ENCODE peak calls at places on chromosomes 11 and 22, in nine cellular contexts. X, L, G, E, C, M, A, P and S are unnamed samples.

GRCh38 chr22:17410576-17410975 is 41.3 kb downstream of the CECR2 start:
- DNase-seq in C (no peak), A (no peak), P (peak), M (no peak), X (no peak), G (no peak), L (no peak), E (no peak), S (peak)

GRCh38 chr11:79046365-79046764 is 394.5 kb downstream of the TENM4 start:
- DNase-seq in L (no peak), M (no peak), E (no peak), A (no peak), X (no peak), G (no peak), P (no peak), C (no peak), S (peak)

GRCh38 chr11:63670738-63671321 is 346 bp downstream of the ATL3 start:
- DNase-seq in E (peak), P (peak), L (peak), M (peak), G (peak), C (peak), A (peak), X (no peak), S (no peak)

GRCh38 chr11:35083181-35084061 is 55.5 kb upstream of the CD44 start:
- DNase-seq in P (peak), L (peak), M (peak), G (peak), E (no peak), A (peak), X (peak), C (peak), S (peak)

GRCh38 chr11:133845413-133845812 is at the start of gene SPATA19:
- DNase-seq in M (no peak), X (no peak), E (no peak), P (no peak), G (no peak), C (no peak), A (no peak), L (no peak), S (no peak)

GRCh38 chr22:31828739-31829138 is 74.9 kb downstream of the DEPDC5 start:
- DNase-seq in X (no peak), C (no peak), E (no peak), A (no peak), M (no peak), L (peak), G (no peak), P (no peak), S (peak)

GRCh38 chr11:27396259-27396839 is 33.3 kb upstream of the CCDC34 start:
- DNase-seq in G (no peak), M (no peak), A (no peak), P (no peak), C (no peak), X (no peak), E (no peak), L (no peak), S (no peak)

GRCh38 chr11:27509953-27510352 is 3.4 kb upstream of the LIN7C start:
- DNase-seq in E (no peak), C (no peak), P (no peak), M (no peak), G (no peak), X (no peak), L (no peak), A (no peak), S (no peak)

GRCh38 chr11:12224537-12224893 is 114.1 kb downstream of the MICAL2 start:
- DNase-seq in P (peak), X (peak), L (peak), G (peak), A (peak), M (peak), E (peak), C (peak), S (peak)

GRCh38 chr11:61693897-61694840 is 14.0 kb downstream of the DAGLA start:
- DNase-seq in C (peak), E (no peak), M (no peak), G (no peak), P (peak), A (no peak), L (no peak), X (no peak), S (no peak)

GRCh38 chr22:23012081-23012622 is 58.2 kb upstream of the GNAZ start:
- DNase-seq in M (no peak), E (no peak), L (peak), X (no peak), G (no peak), P (no peak), A (no peak), C (no peak), S (no peak)

GRCh38 chr11:15073361-15074205 is at the start of gene CALCB:
- DNase-seq in G (no peak), P (peak), M (no peak), E (no peak), C (no peak), L (no peak), A (no peak), X (no peak), S (peak)

GRCh38 chr22:42745118-42745517 is 24.4 kb upstream of the A4GALT start:
- DNase-seq in E (no peak), G (no peak), M (no peak), X (no peak), C (peak), P (peak), L (no peak), A (no peak), S (peak)

GRCh38 chr11:119890466-119890865 is 161.5 kb upstream of the NECTIN1 start:
- DNase-seq in L (no peak), C (no peak), E (no peak), M (no peak), X (no peak), A (no peak), G (no peak), P (no peak), S (no peak)

GRCh38 chr11:110951041-110951440 is 238.8 kb upstream of the ARHGAP20 start:
- DNase-seq in M (no peak), P (no peak), G (no peak), X (no peak), C (no peak), E (no peak), A (no peak), L (no peak), S (no peak)

GRCh38 chr11:1736447-1736992 is 13.9 kb downstream of the IFITM10 start:
- DNase-seq in C (peak), P (no peak), M (no peak), L (no peak), X (no peak), G (no peak), A (no peak), E (no peak), S (no peak)

GRCh38 chr22:33405194-33405593 is 347.0 kb upstream of the SYN3 start:
- DNase-seq in P (no peak), A (no peak), E (no peak), C (no peak), M (no peak), X (no peak), G (no peak), L (no peak), S (no peak)

GRCh38 chr22:17257578-17257977 is 38.3 kb upstream of the ADA2 start:
- DNase-seq in G (peak), E (no peak), C (no peak), X (no peak), M (no peak), L (peak), A (peak), P (no peak), S (no peak)

GRCh38 chr11:86524603-86525352 is 147.6 kb downstream of the ME3 start:
- DNase-seq in E (no peak), C (no peak), P (peak), A (no peak), L (no peak), X (no peak), G (no peak), M (no peak), S (peak)

GRCh38 chr22:50269573-50270301 is 443 bp downstream of the MAPK11 start:
- DNase-seq in P (peak), C (no peak), E (no peak), M (no peak), X (no peak), G (no peak), L (peak), A (no peak), S (peak)

GRCh38 chr22:33746501-33746928 is 173.8 kb downstream of the LARGE1 start:
- DNase-seq in M (no peak), P (no peak), G (no peak), L (no peak), E (no peak), A (no peak), C (no peak), X (no peak), S (no peak)

GRCh38 chr22:50225200-50225969 is 19.4 kb downstream of the TUBGCP6 start:
- DNase-seq in X (no peak), A (no peak), L (no peak), M (no peak), C (no peak), P (no peak), G (no peak), E (no peak), S (no peak)

GRCh38 chr11:26623076-26623666 is 51.1 kb upstream of the MUC15 start:
- DNase-seq in E (no peak), G (no peak), C (no peak), L (no peak), X (no peak), M (no peak), P (no peak), A (no peak), S (peak)

GRCh38 chr11:10786451-10786850 is 22.3 kb downstream of the EIF4G2 start:
- DNase-seq in M (no peak), L (no peak), G (no peak), A (no peak), X (no peak), E (no peak), P (no peak), C (no peak), S (no peak)

GRCh38 chr11:8267831-8268529 is 4.3 kb upstream of the LMO1 start:
- DNase-seq in A (peak), P (no peak), X (no peak), L (no peak), E (no peak), G (no peak), M (no peak), C (no peak), S (no peak)

GRCh38 chr22:22093743-22094142 is 111.2 kb upstream of the TOP3B start:
- DNase-seq in G (no peak), L (no peak), A (no peak), E (no peak), P (no peak), M (no peak), X (no peak), C (no peak), S (no peak)

GRCh38 chr11:75244052-75244814 is 3.7 kb downstream of the TPBGL start:
- DNase-seq in C (no peak), M (no peak), L (no peak), P (no peak), G (peak), X (no peak), A (no peak), E (no peak), S (no peak)

GRCh38 chr11:75240381-75241035 is at the start of gene TPBGL:
- DNase-seq in C (no peak), P (peak), M (no peak), G (no peak), X (no peak), E (no peak), A (no peak), L (no peak), S (no peak)

GRCh38 chr11:75241036-75241905 is 697 bp downstream of the TPBGL start:
- DNase-seq in G (peak), C (peak), X (peak), A (peak), M (peak), E (peak), P (peak), L (peak), S (peak)

GRCh38 chr11:75242722-75243600 is 2.4 kb downstream of the TPBGL start:
- DNase-seq in C (no peak), X (no peak), P (no peak), E (no peak), G (no peak), A (no peak), M (no peak), L (no peak), S (no peak)

DNA sequence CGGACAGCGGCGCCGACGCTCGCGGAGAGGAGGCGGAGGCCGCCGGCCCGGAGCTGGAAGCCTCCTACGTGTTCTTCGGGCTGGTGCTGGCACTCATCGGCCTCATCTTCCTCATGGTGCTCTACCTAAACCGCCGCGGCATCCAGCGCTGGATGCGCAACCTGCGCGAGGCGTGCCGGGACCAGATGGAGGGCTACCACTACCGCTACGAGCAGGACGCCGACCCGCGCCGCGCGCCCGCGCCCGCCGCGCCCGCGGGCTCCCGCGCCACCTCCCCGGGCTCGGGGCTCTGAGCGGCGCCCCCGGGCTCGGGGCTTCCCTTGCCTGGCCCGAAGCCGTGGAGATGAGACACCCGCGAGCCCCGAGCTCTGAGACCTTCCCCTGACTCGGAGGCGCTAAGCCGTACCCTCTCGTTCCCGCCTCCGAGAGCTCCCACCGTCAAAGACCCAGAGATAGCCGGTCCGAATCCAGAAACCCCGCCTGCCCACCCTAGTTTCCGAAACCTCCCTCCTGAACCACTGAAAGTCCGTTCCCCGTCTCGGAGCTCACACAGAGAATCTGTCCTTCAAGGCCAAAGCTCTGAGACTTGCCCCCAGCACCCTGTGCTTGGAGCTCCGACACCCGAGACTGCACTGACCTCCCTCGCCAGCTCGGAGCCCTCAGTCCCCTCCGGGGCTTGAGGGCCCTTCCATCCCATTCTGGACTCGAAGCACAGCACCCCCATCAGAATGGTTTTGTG is 1.5 kb downstream of the TPBGL start:
- DNase-seq in L (no peak), C (no peak), P (no peak), G (no peak), X (no peak), M (no peak), E (no peak), A (no peak), S (no peak)
- TF ChIP-seq CTCF in L (no peak), C (no peak), P (no peak), G (no peak), X (no peak), M (no peak), E (no peak), A (no peak), S (no peak)

GRCh38 chr11:74777877-74778276 is 29.2 kb downstream of the RNF169 start:
- DNase-seq in P (no peak), A (no peak), M (no peak), L (no peak), C (no peak), G (no peak), E (no peak), X (no peak), S (no peak)

GRCh38 chr11:74778581-74778980 is 29.9 kb downstream of the RNF169 start:
- DNase-seq in A (no peak), L (no peak), C (no peak), P (no peak), M (no peak), E (no peak), G (no peak), X (no peak), S (no peak)

GRCh38 chr11:74780277-74780870 is 31.7 kb downstream of the RNF169 start:
- DNase-seq in C (no peak), M (no peak), G (no peak), P (peak), L (no peak), A (no peak), E (no peak), X (no peak), S (no peak)

GRCh38 chr11:74784234-74784633 is 35.6 kb downstream of the RNF169 start:
- DNase-seq in M (no peak), E (no peak), C (no peak), A (no peak), G (no peak), X (no peak), L (peak), P (no peak), S (no peak)

GRCh38 chr11:74783241-74783871 is 34.7 kb downstream of the RNF169 start:
- DNase-seq in G (peak), M (no peak), X (no peak), P (peak), C (no peak), A (no peak), E (no peak), L (peak), S (peak)
- H3K4me3 ChIP-seq in G (no peak), M (no peak), X (no peak), P (no peak), C (no peak), A (no peak), E (no peak), L (peak), S (no peak)

GRCh38 chr11:32884770-32885384 is 7.7 kb upstream of the QSER1 start:
- DNase-seq in G (no peak), E (no peak), A (no peak), P (peak), M (no peak), X (no peak), L (peak), C (no peak), S (peak)
- TF ChIP-seq CTCF in G (no peak), E (peak), A (no peak), P (peak), M (peak), X (peak), L (peak), C (peak), S (peak)

GRCh38 chr11:66365711-66366619 is 5.6 kb downstream of the SLC29A2 start:
- DNase-seq in L (no peak), C (no peak), M (peak), X (no peak), P (no peak), G (no peak), A (no peak), E (peak), S (no peak)

GRCh38 chr11:66363187-66363601 is 8.4 kb downstream of the SLC29A2 start:
- DNase-seq in G (no peak), M (peak), A (no peak), X (no peak), E (peak), L (no peak), C (no peak), P (no peak), S (no peak)

GRCh38 chr11:66363805-66364535 is 7.6 kb downstream of the SLC29A2 start:
- DNase-seq in A (peak), M (peak), L (peak), C (no peak), P (peak), X (no peak), G (no peak), E (peak), S (peak)

GRCh38 chr11:66366844-66367477 is 4.6 kb downstream of the SLC29A2 start:
- DNase-seq in E (no peak), X (no peak), G (no peak), C (no peak), L (no peak), P (no peak), A (no peak), M (peak), S (no peak)

GRCh38 chr11:66365166-66365565 is 6.4 kb downstream of the SLC29A2 start:
- DNase-seq in P (no peak), A (no peak), E (peak), C (no peak), X (no peak), L (no peak), G (no peak), M (peak), S (no peak)
- H3K4me3 ChIP-seq in P (no peak), A (no peak), E (no peak), C (no peak), X (no peak), L (no peak), G (no peak), M (no peak), S (no peak)